ENCODE peak calls at places on chromosome 12, in nine cellular contexts. X, G, B, M, U, E, P, L and S are unnamed samples.

GRCh38 chr12:49946086-49946485 is 4.5 kb upstream of the AQP2 start:
- ATAC-seq in X (no peak), G (peak), B (no peak), M (no peak), U (peak), E (no peak), P (no peak), L (no peak), S (no peak)

GRCh38 chr12:115078334-115078733 is 394.4 kb upstream of the TBX3 start:
- ATAC-seq in X (no peak), G (no peak), B (no peak), M (no peak), U (no peak), E (no peak), P (peak), L (peak), S (no peak)

GRCh38 chr12:96053476-96054261 is 18.3 kb upstream of the LTA4H start:
- ATAC-seq in X (no peak), G (no peak), B (no peak), M (peak), U (no peak), E (no peak), P (no peak), L (no peak), S (no peak)

GRCh38 chr12:107395817-107396216 is 289.8 kb upstream of the PWP1 start:
- ATAC-seq in X (no peak), G (no peak), B (no peak), M (no peak), U (no peak), E (no peak), P (peak), L (no peak), S (peak)

GRCh38 chr12:109783965-109784244 is 49.3 kb downstream of the TRPV4 start:
- ATAC-seq in X (no peak), G (no peak), B (no peak), M (no peak), U (no peak), E (no peak), P (peak), L (no peak), S (no peak)

GRCh38 chr12:53286448-53286847 is 8.9 kb upstream of the PFDN5 start:
- ATAC-seq in X (no peak), G (no peak), B (no peak), M (no peak), U (no peak), E (no peak), P (no peak), L (no peak), S (no peak)

GRCh38 chr12:68977909-68978610 is 45.1 kb upstream of the CPM start:
- ATAC-seq in X (no peak), G (no peak), B (no peak), M (peak), U (no peak), E (peak), P (no peak), L (no peak), S (no peak)

GRCh38 chr12:121239704-121240420 is 29.9 kb downstream of the P2RX4 start:
- ATAC-seq in X (no peak), G (peak), B (no peak), M (no peak), U (no peak), E (no peak), P (no peak), L (no peak), S (no peak)

GRCh38 chr12:42741771-42742510 is 152.4 kb upstream of the PRICKLE1 start:
- ATAC-seq in X (no peak), G (no peak), B (no peak), M (peak), U (no peak), E (no peak), P (no peak), L (peak), S (no peak)

GRCh38 chr12:24197517-24197916 is 248.0 kb upstream of the SOX5 start:
- ATAC-seq in X (no peak), G (no peak), B (no peak), M (no peak), U (no peak), E (peak), P (no peak), L (no peak), S (no peak)

GRCh38 chr12:11581179-11581755 is 68.2 kb upstream of the ETV6 start:
- ATAC-seq in X (no peak), G (no peak), B (no peak), M (no peak), U (peak), E (peak), P (no peak), L (peak), S (no peak)

GRCh38 chr12:95412826-95413311 is 61.1 kb upstream of the METAP2 start:
- ATAC-seq in X (peak), G (no peak), B (no peak), M (no peak), U (no peak), E (peak), P (no peak), L (no peak), S (peak)

GRCh38 chr12:6295187-6295811 is 15.2 kb upstream of the PLEKHG6 start:
- ATAC-seq in X (peak), G (no peak), B (peak), M (peak), U (peak), E (peak), P (peak), L (peak), S (peak)

GRCh38 chr12:25013061-25013460 is 64.2 kb upstream of the BCAT1 start:
- ATAC-seq in X (no peak), G (no peak), B (no peak), M (no peak), U (no peak), E (no peak), P (no peak), L (no peak), S (no peak)

GRCh38 chr12:12922191-12922616 is 29.8 kb downstream of the GPRC5D start:
- ATAC-seq in X (peak), G (no peak), B (no peak), M (peak), U (no peak), E (no peak), P (no peak), L (no peak), S (peak)

GRCh38 chr12:54004841-54005530 is 3.8 kb upstream of the HOXC8 start:
- ATAC-seq in X (no peak), G (no peak), B (no peak), M (no peak), U (no peak), E (no peak), P (peak), L (no peak), S (no peak)

GRCh38 chr12:78099806-78100205 is 269.1 kb downstream of the NAV3 start:
- ATAC-seq in X (no peak), G (no peak), B (no peak), M (no peak), U (no peak), E (no peak), P (no peak), L (no peak), S (no peak)

GRCh38 chr12:9349888-9350885 is 142.0 kb upstream of the PZP start:
- ATAC-seq in X (no peak), G (no peak), B (no peak), M (no peak), U (no peak), E (no peak), P (peak), L (no peak), S (no peak)

GRCh38 chr12:94788298-94788697 is 137.9 kb upstream of the TMCC3 start:
- ATAC-seq in X (no peak), G (no peak), B (no peak), M (no peak), U (no peak), E (no peak), P (no peak), L (no peak), S (no peak)

GRCh38 chr12:107564946-107565345 is 120.7 kb upstream of the PWP1 start:
- ATAC-seq in X (peak), G (peak), B (peak), M (no peak), U (peak), E (peak), P (peak), L (peak), S (peak)

GRCh38 chr12:124131671-124132058 is 158.7 kb downstream of the ZNF664 start:
- ATAC-seq in X (no peak), G (no peak), B (no peak), M (no peak), U (no peak), E (no peak), P (no peak), L (no peak), S (no peak)

GRCh38 chr12:49959570-49960473 is 1.9 kb upstream of the AQP5 start:
- ATAC-seq in X (no peak), G (no peak), B (no peak), M (no peak), U (peak), E (peak), P (no peak), L (peak), S (no peak)

GRCh38 chr12:11730299-11731041 is 81.0 kb downstream of the ETV6 start:
- ATAC-seq in X (peak), G (no peak), B (no peak), M (no peak), U (peak), E (no peak), P (no peak), L (peak), S (peak)